ENCODE peak calls at places on chromosomes 5 and 9, in four cellular contexts. D, S, A and O are unnamed samples.

GRCh38 chr5:121299153-121299552 is 552.5 kb upstream of the FTMT start:
- DNase-seq in D (no peak), S (no peak), A (no peak), O (no peak)

GRCh38 chr5:142206801-142207200 is 98.2 kb downstream of the NDFIP1 start:
- DNase-seq in D (no peak), A (peak), S (no peak), O (no peak)

GRCh38 chr9:115204827-115205506 is 87.0 kb upstream of the TNC start:
- DNase-seq in S (no peak), D (no peak), A (no peak), O (no peak)

GRCh38 chr9:98997580-98997979 is 53.9 kb downstream of the COL15A1 start:
- DNase-seq in S (no peak), A (no peak), D (no peak), O (no peak)

GRCh38 chr9:73680831-73681230 is 529.2 kb downstream of the ANXA1 start:
- DNase-seq in A (no peak), D (no peak), S (no peak), O (no peak)

GRCh38 chr5:171837522-171837921 is 51.9 kb downstream of the SMIM23 start:
- DNase-seq in A (no peak), S (no peak), D (no peak), O (no peak)

GRCh38 chr5:167644619-167645018 is 646.8 kb upstream of the WWC1 start:
- DNase-seq in S (no peak), A (no peak), D (no peak), O (no peak)

GRCh38 chr5:160187091-160187490 is 42.2 kb upstream of the FABP6 start:
- DNase-seq in D (no peak), A (no peak), S (no peak), O (no peak)

GRCh38 chr5:164600166-164600715 is 1094.8 kb downstream of the MAT2B start:
- DNase-seq in D (no peak), S (no peak), A (no peak), O (no peak)

GRCh38 chr5:102731704-102732103 is 23.4 kb upstream of the PAM start:
- DNase-seq in A (no peak), S (no peak), D (no peak), O (no peak)

DNA sequence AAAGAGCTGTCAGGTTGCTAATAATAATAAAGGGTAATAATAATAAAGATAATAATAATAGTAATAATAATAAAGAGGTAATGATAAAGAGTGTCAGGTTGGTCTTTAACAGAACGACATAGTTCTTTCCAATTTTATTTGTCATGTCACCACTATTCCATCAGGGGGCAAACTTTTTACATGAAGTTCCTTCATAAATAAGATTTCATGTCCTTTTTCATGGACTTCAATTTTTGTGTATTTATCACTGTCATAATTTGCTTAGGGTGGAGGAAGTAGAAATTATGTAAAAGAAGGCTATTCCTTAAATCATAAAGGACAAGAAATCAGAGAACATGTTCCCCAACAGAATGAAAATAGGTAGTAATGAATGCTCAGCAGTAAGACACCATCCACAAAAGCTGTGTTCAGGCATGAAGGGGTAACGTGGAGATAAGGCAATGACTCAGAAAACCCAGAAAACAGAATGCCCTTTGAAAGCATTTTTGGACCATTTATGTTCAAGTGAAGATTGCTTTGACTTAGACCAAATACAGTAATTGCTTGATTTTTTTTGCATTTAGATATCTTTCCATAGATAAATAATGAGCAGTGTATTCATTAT is 72.7 kb downstream of the ZFAND5 start:
- DNase-seq in D (no peak), A (peak), S (no peak), O (no peak)
- H3K9ac ChIP-seq in D (no peak), A (no peak), S (no peak), O (no peak)

DNA sequence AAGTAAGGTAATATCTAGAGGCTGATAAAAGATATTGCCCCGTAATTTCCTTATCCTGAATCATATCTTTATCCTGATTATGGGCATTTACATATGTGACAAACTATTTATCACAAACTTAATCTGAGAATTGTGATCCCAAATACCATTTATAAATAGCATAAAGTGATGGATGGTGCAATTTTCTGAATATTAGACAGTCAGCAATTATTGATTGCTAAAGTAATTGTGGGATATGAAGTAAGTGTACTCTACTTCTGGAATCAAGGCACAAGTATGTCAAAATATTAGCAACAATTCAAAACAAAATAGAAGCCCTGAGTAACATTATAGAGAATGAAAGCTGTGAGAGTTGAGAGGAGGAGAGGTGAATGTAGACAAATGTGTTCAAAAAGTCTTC is 361.9 kb upstream of the CDH6 start:
- DNase-seq in D (no peak), S (no peak), A (no peak), O (no peak)
- TF ChIP-seq ZNF274 in D (no peak), S (no peak), A (no peak), O (no peak)

GRCh38 chr9:77575785-77576184 is 72.3 kb downstream of the GNA14 start:
- DNase-seq in D (no peak), A (no peak), S (no peak), O (no peak)
- TF ChIP-seq SUZ12 in D (no peak), A (no peak), S (no peak), O (no peak)

DNA sequence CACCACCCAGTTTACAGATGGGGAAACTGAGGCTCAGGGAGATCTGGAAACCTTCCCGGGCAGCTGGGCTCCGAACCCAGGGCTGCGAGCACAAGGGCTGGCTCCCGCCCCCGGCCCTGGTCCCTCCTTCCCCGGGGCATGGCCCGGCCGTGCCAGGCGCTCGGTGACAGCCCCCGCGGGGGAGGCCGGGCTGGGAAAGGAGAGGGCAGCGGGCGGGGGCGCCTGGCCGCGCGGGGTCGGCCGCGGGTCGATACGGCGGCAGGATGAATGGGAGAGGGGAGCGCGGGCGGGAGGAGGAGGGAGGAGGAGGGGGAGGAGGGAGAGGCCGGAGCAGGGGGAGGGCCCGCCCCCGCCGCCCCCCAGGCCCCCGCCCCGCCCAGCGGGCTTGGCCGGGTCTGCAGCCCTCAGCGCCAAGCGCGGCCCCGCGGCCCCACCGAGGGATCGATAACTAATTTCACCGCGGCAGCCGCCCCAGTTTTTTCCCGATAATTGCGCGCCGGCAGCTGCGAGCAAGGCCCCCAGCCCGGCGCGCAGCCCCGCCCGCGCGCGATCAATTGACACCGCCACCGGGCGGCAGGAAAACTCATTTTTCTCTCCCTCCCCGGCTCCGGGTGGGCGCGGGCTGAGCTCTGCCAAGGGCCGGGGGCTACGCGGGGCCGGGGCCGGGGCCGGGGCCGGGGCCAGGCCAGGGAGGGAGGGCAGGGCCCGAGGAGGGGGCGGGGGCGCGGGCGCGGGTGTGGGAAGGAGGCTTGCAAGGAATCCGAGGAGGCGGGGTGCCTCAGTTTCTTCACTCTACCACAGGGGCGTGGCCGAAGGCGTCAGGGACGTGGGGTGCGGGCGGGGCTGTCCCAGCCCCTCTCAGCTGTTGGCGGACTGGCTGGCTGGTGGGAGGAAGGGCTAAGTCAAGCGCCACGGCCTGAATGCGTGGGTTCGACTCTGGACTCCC is 52.1 kb downstream of the C9orf50 start:
- DNase-seq in S (no peak), A (peak), D (no peak), O (no peak)
- H3K9ac ChIP-seq in S (no peak), A (peak), D (no peak), O (peak)

GRCh38 chr5:96528816-96529474 is 95.9 kb upstream of the PCSK1 start:
- DNase-seq in A (no peak), D (no peak), S (no peak), O (no peak)
- TF ChIP-seq ZNF274 in A (no peak), D (no peak), S (no peak), O (no peak)

DNA sequence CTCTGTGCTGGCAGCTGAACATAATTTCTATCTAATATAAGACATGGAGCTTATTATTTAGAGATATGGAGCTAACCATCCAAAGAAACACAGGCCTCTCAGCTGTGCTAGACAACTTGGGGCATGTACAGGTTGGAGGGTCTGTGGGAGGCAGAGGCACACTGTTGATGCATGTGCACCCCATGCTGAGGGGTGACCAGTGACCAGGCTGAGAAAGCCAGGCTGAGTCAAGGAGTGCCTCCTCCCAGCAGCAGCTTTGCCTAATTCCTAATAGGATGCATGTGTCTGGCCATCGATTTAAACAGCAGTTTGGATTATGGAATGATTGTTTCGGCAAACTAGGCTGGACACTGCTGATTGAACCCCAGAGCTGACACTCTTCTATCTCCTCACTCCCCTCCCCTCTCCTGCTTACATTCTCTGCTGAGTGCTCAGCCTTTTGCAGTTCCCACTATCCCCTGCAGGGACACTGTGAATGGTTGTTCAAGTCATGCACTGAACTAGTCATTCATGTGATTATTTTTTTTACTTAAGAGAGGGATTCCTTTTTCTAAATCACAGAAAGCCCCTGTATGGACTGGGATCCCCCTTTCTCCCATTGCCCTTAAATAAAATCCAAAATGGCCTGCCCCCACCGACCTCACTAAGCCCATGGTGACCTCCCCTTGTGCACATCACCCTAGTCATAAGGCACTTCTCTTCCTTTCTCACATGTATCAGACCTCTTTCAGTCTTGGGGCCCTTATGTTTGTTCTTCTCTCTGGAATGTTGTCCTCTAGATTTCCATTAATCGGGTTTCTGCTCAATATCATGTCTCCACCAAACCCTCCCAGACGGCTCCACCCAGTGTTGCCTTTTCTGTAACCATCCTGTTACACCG is 196.0 kb downstream of the ERCC6L2 start:
- DNase-seq in S (no peak), D (no peak), A (peak), O (peak)
- TF ChIP-seq SUZ12 in S (no peak), D (no peak), A (no peak), O (no peak)

DNA sequence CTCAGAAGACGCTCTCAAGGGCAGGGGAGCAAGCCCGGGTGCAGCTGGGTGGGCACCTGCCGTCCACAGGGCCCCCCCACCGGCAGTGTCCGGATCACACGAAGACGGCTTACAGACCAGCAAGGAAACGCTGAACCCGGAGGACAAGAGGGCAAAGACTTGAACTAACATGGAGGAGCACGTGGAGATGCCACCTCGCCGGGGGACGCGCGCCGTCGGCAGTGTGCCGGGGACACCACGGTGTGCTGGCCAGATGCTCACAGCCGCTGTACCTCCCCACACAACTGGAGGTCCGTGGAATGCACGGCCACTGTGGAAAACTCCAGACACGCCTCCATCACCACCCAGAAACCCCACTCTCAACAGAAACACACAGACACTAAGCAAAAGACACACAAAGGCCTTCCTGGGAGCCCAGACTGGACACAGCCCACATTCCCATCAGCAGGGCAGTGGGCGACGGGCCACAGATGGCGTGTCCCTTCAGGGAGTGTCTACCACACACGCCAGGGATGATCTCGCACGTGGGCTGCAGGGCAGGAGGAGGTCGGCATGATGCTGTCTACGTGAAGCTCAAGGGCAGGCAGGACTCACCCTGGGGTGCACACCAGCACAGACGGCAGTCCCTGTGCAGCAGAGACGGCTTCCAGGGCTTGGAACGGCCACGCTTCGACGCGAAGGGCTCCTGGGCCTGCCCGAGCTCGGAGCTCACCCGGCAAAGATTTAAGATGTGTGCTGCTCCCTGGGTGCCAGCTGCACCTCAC is 8.6 kb upstream of the SLC12A7 start:
- DNase-seq in A (no peak), D (no peak), S (no peak), O (no peak)
- H3K9ac ChIP-seq in A (no peak), D (no peak), S (no peak), O (no peak)

DNA sequence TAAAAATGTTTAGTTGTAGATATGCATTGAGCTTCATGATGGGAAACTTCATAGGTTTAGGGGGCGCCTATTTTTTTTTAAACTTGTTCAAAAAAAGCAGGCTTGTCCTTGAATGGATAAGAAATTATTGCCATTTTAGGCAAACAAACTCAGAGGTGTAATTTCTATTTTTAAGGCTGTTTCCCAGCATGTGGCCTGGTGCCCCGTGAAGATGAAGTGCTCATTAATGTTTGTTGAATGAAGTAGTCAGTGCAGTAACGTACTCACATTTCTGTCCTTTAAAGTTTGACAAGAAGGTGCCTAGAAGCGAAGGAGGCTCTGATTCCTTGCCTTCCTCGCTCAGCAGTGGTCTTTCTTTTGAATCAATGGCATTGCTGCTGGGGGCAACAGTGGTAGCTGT is 54.3 kb downstream of the ZNF618 start:
- DNase-seq in A (no peak), S (no peak), D (no peak), O (no peak)
- TF ChIP-seq ZNF274 in A (no peak), S (no peak), D (no peak), O (no peak)

GRCh38 chr9:127426756-127427155 is 2.6 kb downstream of the ZNF79 start:
- DNase-seq in D (no peak), A (no peak), S (no peak), O (no peak)
- TF ChIP-seq SUZ12 in D (no peak), A (no peak), S (no peak), O (no peak)

DNA sequence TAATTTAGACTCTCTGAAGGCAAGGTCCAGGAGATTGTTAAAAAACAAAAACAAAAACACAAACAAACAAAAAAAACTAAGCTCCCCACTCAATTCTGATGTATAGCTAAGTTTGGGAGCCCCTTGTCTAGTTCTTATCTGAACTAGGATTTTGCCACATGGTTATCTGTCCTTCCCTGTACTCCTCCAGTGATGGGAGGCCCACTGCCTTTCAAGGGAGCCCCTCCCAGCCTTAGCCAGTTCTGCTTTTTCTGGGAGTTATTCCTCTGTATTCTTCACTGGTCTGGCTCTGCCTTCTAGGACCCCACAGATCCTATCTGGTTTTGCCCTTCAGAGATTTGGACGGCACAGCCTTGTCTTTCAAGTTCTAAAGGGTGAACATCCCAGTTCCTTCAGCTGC is 2.1 kb upstream of the ALDH1B1 start:
- DNase-seq in D (no peak), S (no peak), A (no peak), O (no peak)
- H3K9ac ChIP-seq in D (no peak), S (no peak), A (no peak), O (no peak)